ENCODE peak calls at places on chromosomes 5 and 9, in nine cellular contexts. O, V, A, E, Y, F, D, S and K are unnamed samples.

GRCh38 chr9:70020217-70020616 is 23.4 kb upstream of the MAMDC2 start:
- DNase-seq in O (no peak), V (no peak), A (no peak), E (peak), Y (no peak), F (no peak), D (no peak), S (no peak), K (no peak)

GRCh38 chr5:92552206-92553160 is 1028.5 kb downstream of the NR2F1-AS1 start:
- DNase-seq in O (peak), V (no peak), A (no peak), E (peak), Y (no peak), F (peak), D (no peak), S (no peak), K (no peak)

GRCh38 chr9:131484560-131485185 is 18.0 kb upstream of the POMT1 start:
- DNase-seq in O (no peak), V (no peak), A (no peak), E (no peak), Y (no peak), F (no peak), D (no peak), S (no peak), K (no peak)

GRCh38 chr5:135319928-135320606 is 79.0 kb downstream of the MACROH2A1 start:
- DNase-seq in O (no peak), V (no peak), A (no peak), E (no peak), Y (no peak), F (no peak), D (no peak), S (no peak), K (no peak)

GRCh38 chr9:21267806-21268657 is 28.2 kb upstream of the IFNA14 start:
- DNase-seq in O (no peak), V (no peak), A (no peak), E (no peak), Y (no peak), F (no peak), D (no peak), S (no peak), K (no peak)

GRCh38 chr5:177357459-177358332 is at the start of gene RGS14:
- DNase-seq in O (peak), V (no peak), A (no peak), E (peak), Y (no peak), F (peak), D (no peak), S (peak), K (no peak)

GRCh38 chr5:15008476-15008875 is 136.9 kb upstream of the ANKH start:
- DNase-seq in O (peak), V (peak), A (no peak), E (no peak), Y (no peak), F (peak), D (peak), S (no peak), K (no peak)

GRCh38 chr9:34197756-34198711 is 19.2 kb downstream of the UBAP1 start:
- DNase-seq in O (no peak), V (no peak), A (no peak), E (no peak), Y (no peak), F (no peak), D (peak), S (no peak), K (peak)

GRCh38 chr9:95341262-95342011 is 23.9 kb upstream of the FANCC start:
- DNase-seq in O (peak), V (no peak), A (no peak), E (no peak), Y (no peak), F (peak), D (no peak), S (no peak), K (peak)

GRCh38 chr9:126205260-126205659 is 121.4 kb upstream of the MVB12B start:
- DNase-seq in O (no peak), V (no peak), A (no peak), E (no peak), Y (no peak), F (no peak), D (peak), S (no peak), K (no peak)

GRCh38 chr9:136088939-136089696 is 6.0 kb downstream of the NACC2 start:
- DNase-seq in O (no peak), V (no peak), A (no peak), E (peak), Y (no peak), F (no peak), D (peak), S (no peak), K (peak)

GRCh38 chr5:143837306-143837848 is 25.4 kb downstream of the HMHB1 start:
- DNase-seq in O (peak), V (no peak), A (no peak), E (peak), Y (no peak), F (peak), D (no peak), S (no peak), K (no peak)

GRCh38 chr5:179819296-179820126 is 1.2 kb upstream of the SQSTM1 start:
- DNase-seq in O (peak), V (peak), A (no peak), E (peak), Y (peak), F (peak), D (peak), S (peak), K (peak)

GRCh38 chr9:115264333-115264732 is 146.4 kb upstream of the TNC start:
- DNase-seq in O (peak), V (no peak), A (no peak), E (no peak), Y (no peak), F (peak), D (no peak), S (no peak), K (no peak)

GRCh38 chr9:128505414-128505765 is 871 bp downstream of the GLE1 start:
- DNase-seq in O (no peak), V (no peak), A (no peak), E (peak), Y (no peak), F (peak), D (no peak), S (no peak), K (no peak)